ENCODE peak calls at places on chromosomes 16 and 17, in six cellular contexts. Z is tibial nerve, K is PC-9, G is kidney epithelial cell, B is stomach, X is AG04450. W is an unnamed sample.
A peak's percentile ranks its signal among the peaks of the same experiment; 100 is the strongest.

GRCh38 chr16:84839054-84839453 is 19.3 kb downstream of the CRISPLD2 start:
- DNase-seq in Z (no peak), K (no peak), G (no peak), B (no peak), X (no peak), W (no peak)

GRCh38 chr16:85291302-85292148 is 179.3 kb upstream of the CIBAR2 start:
- DNase-seq in Z (peak; percentile 52), K (no peak), G (no peak), B (peak; percentile 66), X (no peak), W (no peak)

GRCh38 chr16:30000768-30001631 is 5.0 kb downstream of the INO80E start:
- DNase-seq in Z (no peak), K (no peak), G (no peak), B (no peak), X (no peak), W (no peak)

GRCh38 chr16:2230376-2230775 is 5.9 kb upstream of the DNASE1L2 start:
- DNase-seq in Z (no peak), K (no peak), G (no peak), B (no peak), X (no peak), W (no peak)

GRCh38 chr16:65254144-65254543 is 132.3 kb upstream of the CDH11 start:
- DNase-seq in Z (no peak), K (no peak), G (no peak), B (no peak), X (no peak), W (no peak)

GRCh38 chr17:17129466-17129865 is 76.7 kb downstream of the PLD6 start:
- DNase-seq in Z (no peak), K (peak; percentile 44), G (no peak), B (no peak), X (no peak), W (no peak)

GRCh38 chr17:61404702-61405046 is 5.0 kb downstream of the TBX2 start:
- DNase-seq in Z (peak; percentile 11), K (no peak), G (no peak), B (no peak), X (no peak), W (no peak)

GRCh38 chr16:27174007-27174406 is 29.3 kb upstream of the KDM8 start:
- DNase-seq in Z (no peak), K (no peak), G (no peak), B (no peak), X (no peak), W (no peak)

GRCh38 chr17:7549401-7550055 is 670 bp downstream of the TNFSF12 start:
- DNase-seq in Z (no peak), K (no peak), G (no peak), B (peak; percentile 33), X (no peak), W (no peak)

GRCh38 chr16:75837681-75838080 is 111.4 kb upstream of the CPHXL start:
- DNase-seq in Z (no peak), K (no peak), G (no peak), B (no peak), X (no peak), W (no peak)

GRCh38 chr16:14302399-14303181 is 231.5 kb downstream of the MRTFB start:
- DNase-seq in Z (no peak), K (no peak), G (no peak), B (no peak), X (no peak), W (no peak)

GRCh38 chr16:2162676-2163118 is 7.1 kb downstream of the TRAF7 start:
- DNase-seq in Z (no peak), K (peak; percentile 54), G (no peak), B (no peak), X (no peak), W (no peak)

GRCh38 chr17:79201119-79201518 is 126.5 kb downstream of the ENGASE start:
- DNase-seq in Z (no peak), K (no peak), G (no peak), B (no peak), X (no peak), W (no peak)

GRCh38 chr16:48014349-48015135 is 141.3 kb downstream of the ABCC12 start:
- DNase-seq in Z (no peak), K (peak; percentile 95), G (peak; percentile 96), B (no peak), X (peak; percentile 20), W (no peak)

GRCh38 chr17:74444406-74444805 is 12.5 kb downstream of the GPRC5C start:
- DNase-seq in Z (peak; percentile 57), K (no peak), G (no peak), B (peak; percentile 89), X (no peak), W (no peak)

GRCh38 chr17:78154903-78155811 is 9.0 kb downstream of the C17orf99 start:
- DNase-seq in Z (no peak), K (no peak), G (no peak), B (no peak), X (no peak), W (no peak)

GRCh38 chr17:69412336-69412735 is 2.2 kb upstream of the MAP2K6 start:
- DNase-seq in Z (no peak), K (no peak), G (no peak), B (no peak), X (no peak), W (no peak)

GRCh38 chr17:4395111-4395478 is 28.6 kb upstream of the UBE2G1 start:
- DNase-seq in Z (no peak), K (no peak), G (no peak), B (no peak), X (no peak), W (no peak)

GRCh38 chr17:6551909-6552768 is 4.2 kb downstream of the PITPNM3 start:
- DNase-seq in Z (no peak), K (peak; percentile 95), G (no peak), B (peak; percentile 86), X (no peak), W (no peak)

GRCh38 chr16:48441106-48441505 is 55.9 kb upstream of the SIAH1 start:
- DNase-seq in Z (no peak), K (no peak), G (no peak), B (no peak), X (no peak), W (no peak)

GRCh38 chr17:6775871-6776405 is at the start of gene FBXO39:
- DNase-seq in Z (no peak), K (no peak), G (no peak), B (no peak), X (no peak), W (no peak)

GRCh38 chr16:75108792-75109731 is 7.5 kb downstream of the LDHD start:
- DNase-seq in Z (peak; percentile 61), K (peak; percentile 98), G (peak; percentile 97), B (peak; percentile 94), X (peak; percentile 79), W (peak; percentile 35)

GRCh38 chr16:12653820-12654392 is 149.8 kb downstream of the CPPED1 start:
- DNase-seq in Z (no peak), K (no peak), G (no peak), B (no peak), X (no peak), W (no peak)

GRCh38 chr17:61560071-61560470 is 30.9 kb downstream of the NACA2 start:
- DNase-seq in Z (no peak), K (no peak), G (no peak), B (no peak), X (no peak), W (no peak)

GRCh38 chr16:1319041-1319440 is 9.6 kb downstream of the UBE2I start:
- DNase-seq in Z (no peak), K (no peak), G (no peak), B (no peak), X (no peak), W (no peak)

GRCh38 chr17:604719-605118 is 109.9 kb downstream of the VPS53 start:
- DNase-seq in Z (no peak), K (no peak), G (no peak), B (no peak), X (no peak), W (no peak)

GRCh38 chr16:6165330-6165984 is 1067.9 kb upstream of the EEF2KMT start:
- DNase-seq in Z (no peak), K (no peak), G (no peak), B (no peak), X (no peak), W (no peak)

GRCh38 chr17:18141210-18141803 is 32.8 kb downstream of the MYO15A start:
- DNase-seq in Z (no peak), K (no peak), G (no peak), B (no peak), X (no peak), W (no peak)

GRCh38 chr16:8103649-8104289 is 486.5 kb downstream of the TMEM114 start:
- DNase-seq in Z (no peak), K (no peak), G (no peak), B (no peak), X (no peak), W (no peak)

DNA sequence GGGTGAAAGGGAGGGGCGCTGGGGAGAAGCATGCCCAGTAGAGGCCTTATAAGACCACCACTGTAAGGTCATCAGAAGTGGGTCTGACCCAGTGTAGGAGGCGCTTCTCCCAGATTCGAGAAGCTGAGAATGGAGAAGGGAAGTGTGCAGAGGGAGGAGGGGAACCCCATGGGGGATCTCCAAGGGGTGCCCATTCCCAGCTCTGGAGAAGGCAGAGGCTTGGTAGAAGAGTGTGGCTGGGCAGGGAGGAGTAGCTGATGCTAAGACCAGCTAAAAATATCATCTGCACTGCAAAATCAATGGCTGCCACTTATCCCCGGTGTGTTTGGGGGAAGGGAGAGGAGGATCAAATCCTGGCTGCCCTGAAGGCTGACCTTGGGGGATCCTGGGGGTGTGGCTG is 7.2 kb downstream of the NGFR start:
- DNase-seq in Z (no peak), K (no peak), G (no peak), B (no peak), X (no peak), W (no peak)
- H3K27me3 ChIP-seq in Z (no peaks in the 10 kb centered on the region), K (peaks cover 40% of the 10 kb centered on the region), G (peaks cover 62% of the 10 kb centered on the region), B (peaks cover 98% of the 10 kb centered on the region), X (peaks cover 70% of the 10 kb centered on the region), W (peaks cover 46% of the 10 kb centered on the region)

GRCh38 chr17:50728112-50728429 is 8.7 kb downstream of the LUC7L3 start:
- DNase-seq in Z (no peak), K (no peak), G (no peak), B (no peak), X (no peak), W (no peak)
- TF ChIP-seq CTCF in Z (no peak), K (no peak), G (no peak), B (no peak), X (no peak), W (no peak)

DNA sequence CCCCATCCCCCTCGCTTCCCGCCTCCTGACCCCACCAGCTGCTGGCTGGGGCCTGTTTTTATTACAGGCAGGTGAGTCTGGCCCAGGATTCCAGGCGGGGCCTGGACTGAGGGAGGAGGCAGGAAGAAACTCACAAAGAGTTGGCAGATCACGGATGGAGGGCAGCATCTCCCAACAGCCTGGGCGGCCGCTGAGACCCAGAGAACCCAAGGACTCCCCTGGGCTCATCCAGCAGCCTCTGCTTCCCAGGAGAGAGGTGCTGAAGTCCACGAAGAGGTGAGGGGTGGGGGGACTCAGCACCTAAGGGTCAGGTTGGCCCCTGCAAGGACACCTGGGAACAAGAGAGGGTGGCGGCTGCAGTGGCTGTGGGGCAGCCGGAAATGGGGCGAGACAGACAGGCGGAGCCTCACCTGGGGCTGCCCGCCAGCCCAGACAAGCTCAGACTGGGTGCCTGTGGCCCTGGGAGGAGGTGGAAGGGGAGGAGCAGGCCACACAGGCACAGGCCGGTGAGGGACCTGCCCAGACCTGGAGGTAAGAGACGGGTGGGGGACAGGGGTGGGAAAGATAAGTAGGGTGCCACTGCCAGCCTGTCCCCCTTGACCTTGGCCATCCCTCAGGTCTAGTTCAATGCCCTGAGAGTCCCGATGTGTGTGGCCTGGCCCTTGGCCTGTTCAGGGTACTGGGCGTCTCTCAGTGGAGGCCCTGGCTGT is 8.7 kb upstream of the ADGRG1 start:
- DNase-seq in Z (peak; percentile 7), K (peak; percentile 75), G (no peak), B (peak; percentile 85), X (no peak), W (no peak)
- H3K4me3 ChIP-seq in Z (no peak overlapping the region), K (peak overlapping the region; percentile 76), G (peak overlapping the region; percentile 42), B (peak overlapping the region; percentile 30), X (no peak overlapping the region), W (no peak overlapping the region)

GRCh38 chr17:36937961-36938565 is 788 bp downstream of the LHX1 start:
- DNase-seq in Z (no peak), K (peak; percentile 68), G (no peak), B (no peak), X (no peak), W (no peak)
- H3K27me3 ChIP-seq in Z (peaks cover 4% of the 10 kb centered on the region), K (no peaks in the 10 kb centered on the region), G (no peaks in the 10 kb centered on the region), B (peaks cover 100% of the 10 kb centered on the region), X (peaks cover 98% of the 10 kb centered on the region), W (peaks cover 89% of the 10 kb centered on the region)

W was measured in BJ.